ENCODE peak calls at places on chromosome 22, in six cellular contexts. One of them, this sample, is unnamed.

GRCh38 chr22:36453266-36453607 is 28.2 kb downstream of the TXN2 start:
- DNase-seq in thoracic aorta: no peak
- DNase-seq in heart left ventricle: no peak
- DNase-seq in cardiac muscle cell: no peak
- DNase-seq in CD8-positive, alpha-beta memory T cell: no peak
- DNase-seq in CD8-positive, alpha-beta T cell: no peak
- DNase-seq in this sample: no peak

GRCh38 chr22:31179345-31179744 is 19.4 kb downstream of the RNF185 start:
- DNase-seq in CD8-positive, alpha-beta memory T cell: no peak
- DNase-seq in thoracic aorta: no peak
- DNase-seq in CD8-positive, alpha-beta T cell: no peak
- DNase-seq in heart left ventricle: no peak
- DNase-seq in cardiac muscle cell: no peak
- DNase-seq in this sample: no peak

GRCh38 chr22:26783886-26784285 is 126.5 kb downstream of the MIAT start:
- DNase-seq in heart left ventricle: no peak
- DNase-seq in thoracic aorta: no peak
- DNase-seq in cardiac muscle cell: peak; percentile 25
- DNase-seq in CD8-positive, alpha-beta memory T cell: no peak
- DNase-seq in CD8-positive, alpha-beta T cell: no peak
- DNase-seq in this sample: no peak

GRCh38 chr22:36064358-36064757 is 35.7 kb upstream of the RBFOX2 start:
- DNase-seq in heart left ventricle: no peak
- DNase-seq in thoracic aorta: no peak
- DNase-seq in cardiac muscle cell: no peak
- DNase-seq in CD8-positive, alpha-beta T cell: no peak
- DNase-seq in CD8-positive, alpha-beta memory T cell: no peak
- DNase-seq in this sample: no peak

GRCh38 chr22:34841321-34841901 is 224.5 kb upstream of the ISX start:
- DNase-seq in thoracic aorta: no peak
- DNase-seq in CD8-positive, alpha-beta T cell: no peak
- DNase-seq in cardiac muscle cell: no peak
- DNase-seq in heart left ventricle: no peak
- DNase-seq in CD8-positive, alpha-beta memory T cell: no peak
- DNase-seq in this sample: no peak

GRCh38 chr22:19266547-19267086 is 24.9 kb downstream of the CLTCL1 start:
- DNase-seq in CD8-positive, alpha-beta T cell: no peak
- DNase-seq in CD8-positive, alpha-beta memory T cell: no peak
- DNase-seq in cardiac muscle cell: no peak
- DNase-seq in thoracic aorta: no peak
- DNase-seq in heart left ventricle: no peak
- DNase-seq in this sample: no peak

GRCh38 chr22:32991353-32992115 is 66.6 kb downstream of the SYN3 start:
- DNase-seq in cardiac muscle cell: peak; percentile 12
- DNase-seq in heart left ventricle: no peak
- DNase-seq in CD8-positive, alpha-beta T cell: no peak
- DNase-seq in CD8-positive, alpha-beta memory T cell: no peak
- DNase-seq in thoracic aorta: no peak
- DNase-seq in this sample: peak; percentile 76

GRCh38 chr22:40487663-40488249 is 117.4 kb downstream of the SGSM3 start:
- DNase-seq in CD8-positive, alpha-beta memory T cell: no peak
- DNase-seq in heart left ventricle: no peak
- DNase-seq in cardiac muscle cell: peak; percentile 54
- DNase-seq in CD8-positive, alpha-beta T cell: no peak
- DNase-seq in thoracic aorta: no peak
- DNase-seq in this sample: no peak

GRCh38 chr22:27866136-27867091 is 52.6 kb downstream of the PITPNB start:
- DNase-seq in thoracic aorta: no peak
- DNase-seq in CD8-positive, alpha-beta memory T cell: no peak
- DNase-seq in heart left ventricle: no peak
- DNase-seq in CD8-positive, alpha-beta T cell: no peak
- DNase-seq in cardiac muscle cell: peak; percentile 90
- DNase-seq in this sample: no peak

GRCh38 chr22:46011627-46012181 is 34.7 kb upstream of the WNT7B start:
- DNase-seq in cardiac muscle cell: no peak
- DNase-seq in CD8-positive, alpha-beta memory T cell: no peak
- DNase-seq in thoracic aorta: no peak
- DNase-seq in heart left ventricle: peak; percentile 34
- DNase-seq in CD8-positive, alpha-beta T cell: no peak
- DNase-seq in this sample: peak; percentile 61

GRCh38 chr22:35477911-35478582 is 62.6 kb upstream of the RASD2 start:
- DNase-seq in CD8-positive, alpha-beta memory T cell: no peak
- DNase-seq in heart left ventricle: peak; percentile 47
- DNase-seq in CD8-positive, alpha-beta T cell: no peak
- DNase-seq in cardiac muscle cell: peak; percentile 70
- DNase-seq in thoracic aorta: no peak
- DNase-seq in this sample: no peak

GRCh38 chr22:38948181-38948940 is 9.0 kb upstream of the APOBEC3A start:
- DNase-seq in thoracic aorta: no peak
- DNase-seq in cardiac muscle cell: no peak
- DNase-seq in CD8-positive, alpha-beta memory T cell: no peak
- DNase-seq in heart left ventricle: no peak
- DNase-seq in CD8-positive, alpha-beta T cell: no peak
- DNase-seq in this sample: no peak

GRCh38 chr22:19291580-19292261 is at the start of gene CLTCL1:
- DNase-seq in CD8-positive, alpha-beta T cell: peak; percentile 83
- DNase-seq in thoracic aorta: no peak
- DNase-seq in heart left ventricle: peak; percentile 86
- DNase-seq in cardiac muscle cell: peak; percentile 85
- DNase-seq in CD8-positive, alpha-beta memory T cell: peak; percentile 63
- DNase-seq in this sample: peak; percentile 92

GRCh38 chr22:25839755-25840154 is 97.8 kb downstream of the MYO18B start:
- DNase-seq in CD8-positive, alpha-beta T cell: no peak
- DNase-seq in cardiac muscle cell: no peak
- DNase-seq in thoracic aorta: no peak
- DNase-seq in heart left ventricle: no peak
- DNase-seq in CD8-positive, alpha-beta memory T cell: no peak
- DNase-seq in this sample: no peak

GRCh38 chr22:30159561-30160353 is 79.5 kb downstream of the HORMAD2 start:
- DNase-seq in CD8-positive, alpha-beta T cell: no peak
- DNase-seq in cardiac muscle cell: peak; percentile 85
- DNase-seq in CD8-positive, alpha-beta memory T cell: no peak
- DNase-seq in thoracic aorta: no peak
- DNase-seq in heart left ventricle: no peak
- DNase-seq in this sample: no peak

GRCh38 chr22:35432226-35432905 is 32.4 kb downstream of the MCM5 start:
- DNase-seq in heart left ventricle: no peak
- DNase-seq in CD8-positive, alpha-beta memory T cell: no peak
- DNase-seq in cardiac muscle cell: no peak
- DNase-seq in CD8-positive, alpha-beta T cell: no peak
- DNase-seq in thoracic aorta: no peak
- DNase-seq in this sample: no peak

GRCh38 chr22:27247691-27248434 is 553.7 kb downstream of the MN1 start:
- DNase-seq in thoracic aorta: no peak
- DNase-seq in CD8-positive, alpha-beta memory T cell: no peak
- DNase-seq in heart left ventricle: peak; percentile 44
- DNase-seq in cardiac muscle cell: peak; percentile 95
- DNase-seq in CD8-positive, alpha-beta T cell: no peak
- DNase-seq in this sample: no peak

GRCh38 chr22:49349181-49349835 is 478.4 kb downstream of the BRD1 start:
- DNase-seq in CD8-positive, alpha-beta T cell: no peak
- DNase-seq in heart left ventricle: no peak
- DNase-seq in CD8-positive, alpha-beta memory T cell: no peak
- DNase-seq in thoracic aorta: no peak
- DNase-seq in cardiac muscle cell: no peak
- DNase-seq in this sample: peak; percentile 54
- H3K9me3 ChIP-seq in CD8-positive, alpha-beta T cell: no peaks in the 10 kb centered on the region
- H3K9me3 ChIP-seq in heart left ventricle: no peaks in the 10 kb centered on the region
- H3K9me3 ChIP-seq in CD8-positive, alpha-beta memory T cell: no peaks in the 10 kb centered on the region
- H3K9me3 ChIP-seq in thoracic aorta: no peaks in the 10 kb centered on the region
- H3K9me3 ChIP-seq in cardiac muscle cell: no peaks in the 10 kb centered on the region
- H3K9me3 ChIP-seq in this sample: no peaks in the 10 kb centered on the region

DNA sequence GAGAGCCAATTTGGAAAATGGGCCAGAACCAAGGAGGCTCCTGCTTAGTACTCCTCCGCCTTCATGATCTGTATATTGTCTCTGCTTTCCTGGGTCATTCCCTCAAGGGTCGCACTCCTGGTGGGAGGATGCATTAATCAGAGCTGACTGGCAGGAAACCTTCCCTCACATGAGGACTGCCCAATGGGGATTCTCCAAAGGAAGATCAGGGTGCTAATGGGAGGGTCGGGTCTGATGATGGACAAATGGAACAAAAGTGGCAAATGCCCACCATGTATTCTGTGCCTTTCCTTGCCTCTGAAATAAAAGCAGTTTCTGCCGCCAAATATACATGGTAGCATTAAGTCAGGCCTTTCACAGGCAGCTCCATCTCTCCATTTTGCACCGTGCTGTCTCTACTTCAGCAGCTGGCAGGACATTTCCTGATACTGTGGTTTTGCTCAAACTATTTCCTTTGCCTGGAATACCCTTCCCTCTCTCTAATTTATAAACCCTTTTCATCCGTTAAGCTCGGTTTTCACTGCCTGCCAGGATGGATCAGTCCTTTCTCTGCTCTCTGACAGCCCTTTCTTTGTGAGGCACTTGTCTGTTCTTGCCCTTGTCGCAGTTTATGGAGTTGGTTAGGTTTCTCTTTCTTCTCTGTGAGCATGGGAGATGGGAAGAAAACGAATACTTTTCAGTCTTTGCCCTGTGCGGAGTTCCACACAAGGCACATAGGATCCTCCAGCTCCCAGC is 13.5 kb downstream of the SREBF2 start:
- DNase-seq in CD8-positive, alpha-beta T cell: no peak
- DNase-seq in heart left ventricle: no peak
- DNase-seq in thoracic aorta: no peak
- DNase-seq in cardiac muscle cell: no peak
- DNase-seq in CD8-positive, alpha-beta memory T cell: no peak
- DNase-seq in this sample: no peak
- H3K4me1 ChIP-seq in CD8-positive, alpha-beta T cell: peaks cover 14% of the 10 kb centered on the region
- H3K4me1 ChIP-seq in heart left ventricle: peaks cover 29% of the 10 kb centered on the region
- H3K4me1 ChIP-seq in thoracic aorta: peaks cover 15% of the 10 kb centered on the region
- H3K4me1 ChIP-seq in cardiac muscle cell: peaks cover 39% of the 10 kb centered on the region
- H3K4me1 ChIP-seq in CD8-positive, alpha-beta memory T cell: peaks cover 16% of the 10 kb centered on the region
- H3K4me1 ChIP-seq in this sample: peaks cover 38% of the 10 kb centered on the region

GRCh38 chr22:49621601-49622210 is 206.0 kb downstream of the BRD1 start:
- DNase-seq in CD8-positive, alpha-beta T cell: no peak
- DNase-seq in thoracic aorta: no peak
- DNase-seq in cardiac muscle cell: no peak
- DNase-seq in CD8-positive, alpha-beta memory T cell: no peak
- DNase-seq in heart left ventricle: peak; percentile 16
- DNase-seq in this sample: peak; percentile 51
- H3K9me3 ChIP-seq in CD8-positive, alpha-beta T cell: no peaks in the 10 kb centered on the region
- H3K9me3 ChIP-seq in thoracic aorta: no peaks in the 10 kb centered on the region
- H3K9me3 ChIP-seq in cardiac muscle cell: no peaks in the 10 kb centered on the region
- H3K9me3 ChIP-seq in CD8-positive, alpha-beta memory T cell: no peaks in the 10 kb centered on the region
- H3K9me3 ChIP-seq in heart left ventricle: no peaks in the 10 kb centered on the region
- H3K9me3 ChIP-seq in this sample: no peaks in the 10 kb centered on the region

GRCh38 chr22:22940961-22941605 is 53.5 kb downstream of the IGLL5 start:
- DNase-seq in CD8-positive, alpha-beta T cell: peak; percentile 37
- DNase-seq in cardiac muscle cell: no peak
- DNase-seq in heart left ventricle: no peak
- DNase-seq in CD8-positive, alpha-beta memory T cell: no peak
- DNase-seq in thoracic aorta: no peak
- DNase-seq in this sample: peak; percentile 44

GRCh38 chr22:22943521-22944267 is 56.1 kb downstream of the IGLL5 start:
- DNase-seq in CD8-positive, alpha-beta memory T cell: no peak
- DNase-seq in CD8-positive, alpha-beta T cell: peak; percentile 40
- DNase-seq in thoracic aorta: no peak
- DNase-seq in heart left ventricle: no peak
- DNase-seq in cardiac muscle cell: no peak
- DNase-seq in this sample: peak; percentile 40

GRCh38 chr22:22941831-22942510 is 54.4 kb downstream of the IGLL5 start:
- DNase-seq in cardiac muscle cell: no peak
- DNase-seq in CD8-positive, alpha-beta memory T cell: no peak
- DNase-seq in CD8-positive, alpha-beta T cell: peak; percentile 47
- DNase-seq in thoracic aorta: no peak
- DNase-seq in heart left ventricle: no peak
- DNase-seq in this sample: peak; percentile 46

GRCh38 chr22:22944268-22944985 is 56.8 kb downstream of the IGLL5 start:
- DNase-seq in CD8-positive, alpha-beta T cell: no peak
- DNase-seq in heart left ventricle: no peak
- DNase-seq in CD8-positive, alpha-beta memory T cell: no peak
- DNase-seq in thoracic aorta: no peak
- DNase-seq in cardiac muscle cell: no peak
- DNase-seq in this sample: peak; percentile 42

GRCh38 chr22:22942511-22943329 is 55.1 kb downstream of the IGLL5 start:
- DNase-seq in CD8-positive, alpha-beta memory T cell: peak; percentile 76
- DNase-seq in CD8-positive, alpha-beta T cell: peak; percentile 81
- DNase-seq in thoracic aorta: no peak
- DNase-seq in cardiac muscle cell: peak; percentile 70
- DNase-seq in heart left ventricle: peak; percentile 54
- DNase-seq in this sample: peak; percentile 67
- H3K4me1 ChIP-seq in CD8-positive, alpha-beta memory T cell: no peaks in the 10 kb centered on the region
- H3K4me1 ChIP-seq in CD8-positive, alpha-beta T cell: no peaks in the 10 kb centered on the region
- H3K4me1 ChIP-seq in thoracic aorta: no peaks in the 10 kb centered on the region
- H3K4me1 ChIP-seq in cardiac muscle cell: no peaks in the 10 kb centered on the region
- H3K4me1 ChIP-seq in heart left ventricle: no peaks in the 10 kb centered on the region
- H3K4me1 ChIP-seq in this sample: no peaks in the 10 kb centered on the region